ENCODE peak calls at places on chromosomes 16 and 17, in four cellular contexts. One of them, this sample, is unnamed.

GRCh38 chr17:18987230-18987610 is 17.3 kb downstream of the FAM83G start:
- DNase-seq in WTC11: no peak
- DNase-seq in K562: no peak
- DNase-seq in HepG2: no peak
- DNase-seq in this sample: no peak

GRCh38 chr17:74015316-74015715 is 188.2 kb upstream of the RPL38 start:
- DNase-seq in K562: no peak
- DNase-seq in HepG2: no peak
- DNase-seq in WTC11: no peak
- DNase-seq in this sample: no peak

GRCh38 chr17:49997256-49997735 is 2.3 kb upstream of the DLX3 start:
- DNase-seq in K562: no peak
- DNase-seq in HepG2: no peak
- DNase-seq in WTC11: no peak
- DNase-seq in this sample: no peak

GRCh38 chr17:40284085-40284713 is 3.5 kb upstream of the CDC6 start:
- DNase-seq in WTC11: no peak
- DNase-seq in K562: no peak
- DNase-seq in HepG2: no peak
- DNase-seq in this sample: no peak

GRCh38 chr17:47978324-47978723 is 7.4 kb downstream of the CDK5RAP3 start:
- DNase-seq in K562: peak; percentile 80
- DNase-seq in WTC11: peak; percentile 87
- DNase-seq in HepG2: peak; percentile 51
- DNase-seq in this sample: peak; percentile 95

GRCh38 chr16:1534021-1535020 is 855 bp downstream of the TMEM204 start:
- DNase-seq in HepG2: no peak
- DNase-seq in K562: no peak
- DNase-seq in WTC11: no peak
- DNase-seq in this sample: no peak

GRCh38 chr17:37031493-37032083 is 82.8 kb downstream of the AATF start:
- DNase-seq in WTC11: no peak
- DNase-seq in K562: no peak
- DNase-seq in HepG2: no peak
- DNase-seq in this sample: no peak

GRCh38 chr17:3635474-3636153 is 436 bp downstream of the SHPK start:
- DNase-seq in HepG2: peak; percentile 77
- DNase-seq in K562: no peak
- DNase-seq in WTC11: no peak
- DNase-seq in this sample: peak; percentile 41

GRCh38 chr17:19660219-19660870 is 11.8 kb downstream of the ALDH3A2 start:
- DNase-seq in WTC11: no peak
- DNase-seq in K562: no peak
- DNase-seq in HepG2: peak; percentile 98
- DNase-seq in this sample: no peak

GRCh38 chr17:56866496-56866895 is 32.5 kb downstream of the DGKE start:
- DNase-seq in WTC11: no peak
- DNase-seq in HepG2: no peak
- DNase-seq in K562: no peak
- DNase-seq in this sample: no peak

GRCh38 chr16:82331974-82332750 is 162.1 kb upstream of the MPHOSPH6 start:
- DNase-seq in HepG2: peak; percentile 45
- DNase-seq in WTC11: no peak
- DNase-seq in K562: no peak
- DNase-seq in this sample: no peak

GRCh38 chr16:27985981-27986380 is 77.5 kb downstream of the GSG1L start:
- DNase-seq in K562: no peak
- DNase-seq in HepG2: no peak
- DNase-seq in WTC11: no peak
- DNase-seq in this sample: no peak

GRCh38 chr17:66957343-66957742 is 7.2 kb upstream of the CACNG4 start:
- DNase-seq in WTC11: no peak
- DNase-seq in K562: no peak
- DNase-seq in HepG2: no peak
- DNase-seq in this sample: no peak

GRCh38 chr17:38742431-38743308 is 5.5 kb downstream of the PCGF2 start:
- DNase-seq in WTC11: no peak
- DNase-seq in HepG2: peak; percentile 45
- DNase-seq in K562: no peak
- DNase-seq in this sample: peak; percentile 84

GRCh38 chr16:30092373-30093010 is 768 bp upstream of the TBX6 start:
- DNase-seq in K562: peak; percentile 79
- DNase-seq in WTC11: peak; percentile 86
- DNase-seq in HepG2: peak; percentile 92
- DNase-seq in this sample: peak; percentile 94

DNA sequence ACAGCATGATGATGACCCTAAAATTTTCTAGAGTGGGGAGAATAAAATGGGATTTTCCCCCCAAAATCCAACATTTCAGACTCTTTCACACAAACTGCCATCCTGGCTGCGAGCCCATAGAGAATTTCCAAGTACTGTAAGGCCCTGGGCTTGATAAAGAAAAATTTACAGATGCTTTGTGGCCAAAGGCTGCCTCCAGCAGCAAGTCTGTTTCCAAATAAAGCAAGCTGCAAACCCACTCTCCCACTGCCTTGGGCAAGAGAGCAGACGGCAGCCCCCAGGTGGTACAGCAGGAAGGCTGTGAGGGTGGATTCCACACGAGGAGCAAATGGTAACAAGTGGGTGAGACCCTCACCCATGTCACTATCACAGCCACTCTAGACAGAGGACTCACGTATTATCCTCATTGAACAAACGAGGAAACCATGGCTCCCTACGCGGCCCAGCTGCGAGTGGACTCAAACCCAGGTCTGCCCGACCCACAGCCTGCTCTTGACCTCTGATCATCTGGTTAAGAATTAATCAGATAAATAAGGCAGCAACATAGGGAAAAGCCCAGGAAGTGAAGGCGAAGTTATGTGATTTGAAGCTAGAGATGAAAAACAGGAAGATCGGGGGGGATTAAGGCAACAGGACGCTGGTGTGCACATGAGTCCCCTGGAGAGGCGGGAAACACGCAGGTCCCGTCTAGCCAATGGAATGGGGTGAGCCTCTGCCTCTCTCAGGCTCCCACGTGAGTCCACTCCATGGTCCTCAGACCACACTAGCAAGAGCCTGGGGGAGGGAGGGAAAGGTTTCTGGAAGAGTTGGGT is 37.4 kb downstream of the AXIN2 start:
- DNase-seq in HepG2: peak; percentile 51
- DNase-seq in WTC11: no peak
- DNase-seq in K562: no peak
- DNase-seq in this sample: no peak
- TF ChIP-seq FOXJ3 in HepG2: no peak
- TF ChIP-seq FOXJ3 in WTC11: no peak
- TF ChIP-seq FOXJ3 in K562: no peak
- TF ChIP-seq FOXJ3 in this sample: no peak

DNA sequence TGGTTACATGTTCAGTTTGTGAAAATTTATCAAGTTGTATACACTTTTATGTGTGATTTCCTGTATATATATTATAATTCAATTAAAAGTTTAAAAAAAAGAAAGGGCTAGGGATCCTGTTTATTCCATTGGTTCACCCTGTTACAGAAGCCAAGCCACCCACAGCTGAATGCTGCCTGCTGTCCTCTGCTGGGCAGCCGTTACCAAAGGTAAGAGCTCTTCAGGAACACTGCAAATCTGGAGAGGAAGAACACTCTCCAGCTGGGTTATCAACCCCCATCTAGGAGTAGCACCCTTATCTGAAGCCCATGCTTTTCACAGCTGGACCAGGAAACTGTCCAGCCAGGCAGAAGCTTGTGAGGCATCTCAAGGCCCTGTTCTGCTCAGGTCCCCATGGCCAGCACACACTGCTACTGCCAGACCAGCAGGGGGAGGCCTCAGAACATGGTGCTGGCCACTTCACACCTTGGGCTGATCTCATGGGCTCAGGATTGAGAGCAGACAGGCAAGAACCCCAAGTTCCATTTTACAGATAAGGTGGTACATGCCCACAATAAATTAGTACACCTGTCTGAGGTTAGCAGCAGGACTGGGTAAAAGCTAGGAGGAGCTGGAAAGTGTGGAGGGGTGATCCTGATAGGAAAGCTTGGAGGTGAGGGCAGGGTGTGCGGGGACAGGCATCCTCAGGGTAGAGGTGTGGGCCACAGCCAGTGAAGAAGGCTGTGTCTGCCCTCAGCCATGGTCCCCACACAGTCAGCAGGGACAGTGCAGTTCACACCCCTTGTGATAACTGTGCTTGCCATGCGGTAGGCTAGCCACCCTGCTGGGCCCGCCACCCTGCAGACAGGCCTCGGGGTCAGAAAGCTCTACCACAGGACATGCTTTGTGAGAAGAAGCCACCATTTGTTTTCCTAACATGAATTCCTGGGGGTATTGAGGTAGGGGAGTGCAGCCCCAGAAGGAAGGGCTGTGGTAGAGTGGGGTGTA is 54.3 kb upstream of the SREBF1 start:
- DNase-seq in WTC11: peak; percentile 70
- DNase-seq in HepG2: peak; percentile 70
- DNase-seq in K562: peak; percentile 66
- DNase-seq in this sample: peak; percentile 71
- TF ChIP-seq FOXJ3 in WTC11: no peak
- TF ChIP-seq FOXJ3 in HepG2: no peak
- TF ChIP-seq FOXJ3 in K562: no peak
- TF ChIP-seq FOXJ3 in this sample: no peak

GRCh38 chr16:68269793-68270192 is 5.5 kb downstream of the SLC7A6 start:
- DNase-seq in HepG2: no peak
- DNase-seq in WTC11: no peak
- DNase-seq in K562: no peak
- DNase-seq in this sample: no peak

GRCh38 chr16:68267612-68268405 is 3.5 kb downstream of the SLC7A6 start:
- DNase-seq in WTC11: peak; percentile 25
- DNase-seq in K562: no peak
- DNase-seq in HepG2: peak; percentile 61
- DNase-seq in this sample: no peak

GRCh38 chr16:68263559-68264127 is 683 bp upstream of the SLC7A6 start:
- DNase-seq in K562: no peak
- DNase-seq in HepG2: no peak
- DNase-seq in WTC11: no peak
- DNase-seq in this sample: no peak

GRCh38 chr16:68264128-68265077 is at the start of gene SLC7A6:
- DNase-seq in WTC11: peak; percentile 76
- DNase-seq in K562: peak; percentile 93
- DNase-seq in HepG2: peak; percentile 60
- DNase-seq in this sample: peak; percentile 93

GRCh38 chr16:68265078-68265925 is 976 bp downstream of the SLC7A6 start:
- DNase-seq in WTC11: peak; percentile 25
- DNase-seq in K562: peak; percentile 45
- DNase-seq in HepG2: peak; percentile 100
- DNase-seq in this sample: peak; percentile 56
- TF ChIP-seq FOXJ3 in WTC11: no peak
- TF ChIP-seq FOXJ3 in K562: no peak
- TF ChIP-seq FOXJ3 in HepG2: peak; percentile 52
- TF ChIP-seq FOXJ3 in this sample: no peak

DNA sequence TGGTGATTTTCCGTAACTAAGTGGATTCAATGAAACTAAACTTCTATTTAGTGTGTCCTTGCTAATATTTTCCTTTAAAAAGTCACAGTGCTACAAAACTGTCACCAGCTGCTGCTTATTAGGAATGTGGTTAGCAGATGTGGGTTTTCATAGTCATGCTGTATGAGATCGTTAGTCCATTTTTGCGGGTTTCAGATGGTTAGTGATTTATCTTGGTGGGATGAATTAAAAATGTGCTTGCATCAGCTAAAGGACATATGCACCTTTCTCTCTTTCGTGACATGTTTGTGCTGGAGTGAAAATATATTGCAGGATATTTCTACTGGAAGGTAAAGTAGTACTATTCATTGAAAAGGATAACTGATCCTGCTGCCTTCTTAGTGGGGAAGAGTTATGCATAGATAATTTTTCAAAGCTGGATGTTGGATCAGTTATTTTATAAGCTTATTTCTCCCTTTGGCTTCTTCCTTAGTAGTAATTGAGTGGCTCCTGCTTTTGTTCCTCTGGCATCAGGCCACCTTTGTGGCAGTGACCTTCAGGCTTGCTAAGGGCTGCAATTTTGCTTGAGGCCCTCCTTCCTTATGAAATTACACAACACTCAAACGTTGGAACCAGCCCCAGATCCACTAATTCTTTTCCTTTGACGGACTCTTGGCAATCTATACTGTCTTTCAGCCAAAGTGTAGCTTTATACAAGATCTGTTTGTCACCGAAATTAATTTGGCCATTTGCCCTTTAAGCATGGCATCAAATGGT is 7.5 kb upstream of the SNTB2 start:
- DNase-seq in HepG2: peak; percentile 40
- DNase-seq in WTC11: no peak
- DNase-seq in K562: no peak
- DNase-seq in this sample: peak; percentile 54
- TF ChIP-seq FOXJ3 in HepG2: no peak
- TF ChIP-seq FOXJ3 in WTC11: no peak
- TF ChIP-seq FOXJ3 in K562: no peak
- TF ChIP-seq FOXJ3 in this sample: no peak

DNA sequence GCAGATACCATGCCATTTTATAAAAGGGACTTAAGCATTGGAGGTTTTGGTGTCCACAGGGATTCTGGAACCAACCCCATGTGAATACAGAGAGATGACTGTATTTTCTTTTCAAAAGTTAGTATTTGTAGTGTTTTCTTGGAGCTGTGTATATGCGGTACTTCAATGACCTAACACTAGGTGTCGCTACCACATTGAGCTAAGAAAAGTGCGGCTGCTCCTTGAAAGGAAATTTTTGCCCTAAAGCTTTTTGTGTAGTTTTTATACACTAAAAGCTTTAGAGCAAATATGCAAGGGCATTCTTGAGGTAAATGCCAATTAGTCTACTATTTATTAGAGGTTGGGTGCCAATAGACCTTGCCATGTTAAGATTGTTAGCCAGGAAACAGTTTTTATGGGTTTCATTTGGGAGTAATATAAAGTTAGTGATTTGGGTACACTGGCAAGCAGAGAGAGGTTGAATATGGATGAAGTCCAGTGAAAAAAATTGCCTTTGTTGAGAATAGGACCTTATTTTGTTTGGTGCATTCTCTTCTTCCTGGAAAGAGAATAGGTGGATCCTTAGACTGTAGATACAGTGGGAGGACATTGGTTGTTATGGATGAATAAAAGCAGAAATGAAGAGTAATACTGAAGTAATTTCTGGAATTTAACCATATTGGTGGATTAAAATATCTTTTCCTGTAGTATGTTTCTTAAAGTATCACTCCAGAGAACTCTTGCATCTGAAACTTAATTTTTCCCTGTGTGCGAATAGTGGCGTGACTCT is 43.3 kb downstream of the BCAS3 start:
- DNase-seq in WTC11: peak; percentile 16
- DNase-seq in HepG2: peak; percentile 64
- DNase-seq in K562: peak; percentile 59
- DNase-seq in this sample: peak; percentile 66
- TF ChIP-seq FOXJ3 in WTC11: no peak
- TF ChIP-seq FOXJ3 in HepG2: no peak
- TF ChIP-seq FOXJ3 in K562: no peak
- TF ChIP-seq FOXJ3 in this sample: no peak

GRCh38 chr16:73154063-73154870 is 106.3 kb upstream of the ZFHX3 start:
- DNase-seq in K562: no peak
- DNase-seq in HepG2: no peak
- DNase-seq in WTC11: no peak
- DNase-seq in this sample: no peak
- TF ChIP-seq FOXJ3 in K562: no peak
- TF ChIP-seq FOXJ3 in HepG2: no peak
- TF ChIP-seq FOXJ3 in WTC11: no peak
- TF ChIP-seq FOXJ3 in this sample: no peak

GRCh38 chr16:54284319-54284930 is 2.2 kb downstream of the IRX3 start:
- DNase-seq in WTC11: peak; percentile 46
- DNase-seq in HepG2: no peak
- DNase-seq in K562: no peak
- DNase-seq in this sample: peak; percentile 57
- TF ChIP-seq FOXJ3 in WTC11: no peak
- TF ChIP-seq FOXJ3 in HepG2: no peak
- TF ChIP-seq FOXJ3 in K562: no peak
- TF ChIP-seq FOXJ3 in this sample: no peak

This sample was measured in SK-N-SH.